ENCODE peak calls at places on chromosome 15, in nine cellular contexts. U, T, M, G, I, Q, Y, X and Z are unnamed samples.

GRCh38 chr15:94909510-94909909 is 678.1 kb downstream of the MCTP2 start:
- DNase-seq in G (no peak), I (no peak), T (no peak), X (no peak), Y (no peak), U (no peak), M (no peak), Q (no peak), Z (no peak)

GRCh38 chr15:29570931-29571727 is 251.1 kb downstream of the TJP1 start:
- DNase-seq in Y (peak; percentile 6), M (peak; percentile 69), I (no peak), U (peak; percentile 45), T (peak; percentile 47), G (peak; percentile 11), Q (no peak), X (no peak), Z (no peak)

GRCh38 chr15:78061963-78062427 is 15.5 kb downstream of the TBC1D2B start:
- DNase-seq in G (peak; percentile 60), Y (no peak), U (no peak), X (peak; percentile 68), Q (no peak), I (no peak), T (no peak), M (no peak), Z (no peak)

GRCh38 chr15:27530994-27531393 is 560.0 kb downstream of the GABRG3 start:
- DNase-seq in T (no peak), Y (no peak), I (no peak), G (no peak), Q (no peak), U (no peak), M (no peak), X (no peak), Z (no peak)

GRCh38 chr15:71880276-71880675 is 69.9 kb downstream of the NR2E3 start:
- DNase-seq in U (no peak), Q (no peak), M (no peak), Y (no peak), T (no peak), G (no peak), X (no peak), I (no peak), Z (no peak)

GRCh38 chr15:98124576-98124975 is 164.1 kb downstream of the ARRDC4 start:
- DNase-seq in I (no peak), X (no peak), M (no peak), Y (no peak), T (no peak), G (no peak), Q (no peak), U (no peak), Z (no peak)

GRCh38 chr15:57018151-57018550 is 99.7 kb downstream of the TCF12 start:
- DNase-seq in G (no peak), I (no peak), T (no peak), U (no peak), X (no peak), M (no peak), Q (no peak), Y (no peak), Z (no peak)

GRCh38 chr15:57635300-57635944 is 43.7 kb downstream of the MYZAP start:
- DNase-seq in G (peak; percentile 50), Q (peak; percentile 71), M (no peak), I (no peak), T (no peak), Y (no peak), X (no peak), U (no peak), Z (no peak)

GRCh38 chr15:68492855-68493254 is 60.9 kb upstream of the ITGA11 start:
- DNase-seq in U (no peak), Y (no peak), M (peak; percentile 17), Q (peak; percentile 73), T (no peak), X (no peak), I (no peak), G (no peak), Z (no peak)